ENCODE peak calls at places on chromosomes 3 and 15, in six cellular contexts. W, Z, V, A, D and K are unnamed samples.

GRCh38 chr15:66842710-66843441 is 140.8 kb downstream of the SMAD6 start:
- DNase-seq in W (peak), Z (peak), V (no peak), A (no peak), D (no peak), K (no peak)

GRCh38 chr3:42593635-42594034 is 3.0 kb downstream of the SS18L2 start:
- DNase-seq in W (no peak), Z (no peak), V (no peak), A (no peak), D (no peak), K (no peak)

GRCh38 chr15:82098674-82099073 is 52.9 kb upstream of the MEX3B start:
- DNase-seq in W (no peak), Z (no peak), V (no peak), A (no peak), D (no peak), K (no peak)

GRCh38 chr3:42590989-42591756 is 513 bp downstream of the SS18L2 start:
- DNase-seq in W (peak), Z (no peak), V (no peak), A (no peak), D (peak), K (no peak)

GRCh38 chr15:74382004-74382816 is 14.8 kb upstream of the CYP11A1 start:
- DNase-seq in W (peak), Z (peak), V (peak), A (peak), D (peak), K (peak)

GRCh38 chr3:183306798-183307671 is 54.0 kb downstream of the B3GNT5 start:
- DNase-seq in W (peak), Z (peak), V (no peak), A (no peak), D (peak), K (no peak)

GRCh38 chr3:147582642-147583041 is 173.5 kb downstream of the ZIC1 start:
- DNase-seq in W (no peak), Z (no peak), V (no peak), A (no peak), D (no peak), K (no peak)

GRCh38 chr3:144104146-144104545 is 132.5 kb downstream of the DIPK2A start:
- DNase-seq in W (no peak), Z (no peak), V (no peak), A (no peak), D (no peak), K (peak)

GRCh38 chr3:136334209-136334608 is 84.1 kb downstream of the PCCB start:
- DNase-seq in W (no peak), Z (no peak), V (no peak), A (no peak), D (no peak), K (no peak)

GRCh38 chr3:13192471-13193213 is 119.4 kb upstream of the IQSEC1 start:
- DNase-seq in W (peak), Z (peak), V (no peak), A (no peak), D (no peak), K (no peak)

GRCh38 chr3:58016710-58017109 is 8.5 kb downstream of the FLNB start:
- DNase-seq in W (no peak), Z (no peak), V (no peak), A (no peak), D (no peak), K (no peak)

GRCh38 chr3:171183042-171183441 is 156.5 kb upstream of the SLC2A2 start:
- DNase-seq in W (peak), Z (peak), V (no peak), A (no peak), D (no peak), K (no peak)

GRCh38 chr3:103295974-103296570 is 861.3 kb downstream of the ZPLD1 start:
- DNase-seq in W (peak), Z (peak), V (no peak), A (no peak), D (no peak), K (no peak)

GRCh38 chr15:67825880-67826716 is 789 bp downstream of the SKOR1 start:
- DNase-seq in W (no peak), Z (no peak), V (no peak), A (no peak), D (no peak), K (no peak)

GRCh38 chr3:4709336-4709735 is 216.2 kb downstream of the ITPR1 start:
- DNase-seq in W (peak), Z (peak), V (no peak), A (no peak), D (no peak), K (no peak)

GRCh38 chr3:13277860-13278531 is 142.1 kb downstream of the NUP210 start:
- DNase-seq in W (no peak), Z (peak), V (no peak), A (no peak), D (no peak), K (no peak)

GRCh38 chr3:41900265-41900664 is 61.6 kb downstream of the ULK4 start:
- DNase-seq in W (peak), Z (peak), V (no peak), A (no peak), D (no peak), K (peak)

GRCh38 chr3:72376917-72377710 is 471.1 kb downstream of the SHQ1 start:
- DNase-seq in W (no peak), Z (no peak), V (no peak), A (no peak), D (no peak), K (no peak)

GRCh38 chr3:175383813-175384212 is 524.7 kb downstream of the NAALADL2 start:
- DNase-seq in W (no peak), Z (no peak), V (no peak), A (no peak), D (no peak), K (no peak)

GRCh38 chr3:31014317-31015040 is 120.0 kb upstream of the GADL1 start:
- DNase-seq in W (peak), Z (peak), V (no peak), A (no peak), D (no peak), K (no peak)

GRCh38 chr3:194757629-194758028 is 71.9 kb downstream of the FAM43A start:
- DNase-seq in W (no peak), Z (no peak), V (no peak), A (no peak), D (no peak), K (no peak)